ENCODE peak calls at places on chromosomes 6 and 20, in five cellular contexts. One of them, this sample, is unnamed.

GRCh38 chr6:165597821-165598220 is 65.2 kb downstream of the PDE10A start:
- DNase-seq in AG04450: no peak
- DNase-seq in A549: no peak
- DNase-seq in fibroblast of pulmonary artery: no peak
- DNase-seq in mesothelial cell of epicardium: no peak
- DNase-seq in this sample: no peak

GRCh38 chr6:43800746-43801488 is 30.9 kb downstream of the VEGFA start:
- DNase-seq in AG04450: no peak
- DNase-seq in A549: no peak
- DNase-seq in fibroblast of pulmonary artery: no peak
- DNase-seq in mesothelial cell of epicardium: no peak
- DNase-seq in this sample: no peak

GRCh38 chr20:60572991-60573390 is 614.8 kb downstream of the CDH26 start:
- DNase-seq in AG04450: no peak
- DNase-seq in A549: no peak
- DNase-seq in fibroblast of pulmonary artery: no peak
- DNase-seq in mesothelial cell of epicardium: no peak
- DNase-seq in this sample: no peak

GRCh38 chr20:59812286-59813125 is 120.9 kb downstream of the SYCP2 start:
- DNase-seq in AG04450: no peak
- DNase-seq in A549: no peak
- DNase-seq in fibroblast of pulmonary artery: no peak
- DNase-seq in mesothelial cell of epicardium: peak
- DNase-seq in this sample: no peak

GRCh38 chr6:147378819-147379218 is 129.7 kb upstream of the SAMD5 start:
- DNase-seq in AG04450: no peak
- DNase-seq in A549: no peak
- DNase-seq in fibroblast of pulmonary artery: no peak
- DNase-seq in mesothelial cell of epicardium: no peak
- DNase-seq in this sample: no peak

GRCh38 chr6:34338811-34339210 is 53.7 kb downstream of the NUDT3 start:
- DNase-seq in AG04450: no peak
- DNase-seq in A549: no peak
- DNase-seq in fibroblast of pulmonary artery: no peak
- DNase-seq in mesothelial cell of epicardium: no peak
- DNase-seq in this sample: no peak

GRCh38 chr20:11838076-11838636 is 79.5 kb upstream of the BTBD3 start:
- DNase-seq in AG04450: no peak
- DNase-seq in A549: no peak
- DNase-seq in fibroblast of pulmonary artery: no peak
- DNase-seq in mesothelial cell of epicardium: no peak
- DNase-seq in this sample: no peak

GRCh38 chr6:35601331-35602132 is 87.2 kb downstream of the FKBP5 start:
- DNase-seq in AG04450: peak
- DNase-seq in A549: peak
- DNase-seq in fibroblast of pulmonary artery: peak
- DNase-seq in mesothelial cell of epicardium: no peak
- DNase-seq in this sample: peak

GRCh38 chr6:35017461-35018183 is 123.5 kb downstream of the TCP11 start:
- DNase-seq in AG04450: no peak
- DNase-seq in A549: no peak
- DNase-seq in fibroblast of pulmonary artery: peak
- DNase-seq in mesothelial cell of epicardium: no peak
- DNase-seq in this sample: no peak

GRCh38 chr20:43011491-43011890 is 178.2 kb downstream of the PTPRT start:
- DNase-seq in AG04450: no peak
- DNase-seq in A549: no peak
- DNase-seq in fibroblast of pulmonary artery: no peak
- DNase-seq in mesothelial cell of epicardium: no peak
- DNase-seq in this sample: no peak

GRCh38 chr6:38214159-38214558 is 394.6 kb downstream of the ZFAND3 start:
- DNase-seq in AG04450: no peak
- DNase-seq in A549: no peak
- DNase-seq in fibroblast of pulmonary artery: no peak
- DNase-seq in mesothelial cell of epicardium: no peak
- DNase-seq in this sample: no peak

GRCh38 chr20:10739575-10739974 is 65.8 kb upstream of the JAG1 start:
- DNase-seq in AG04450: no peak
- DNase-seq in A549: no peak
- DNase-seq in fibroblast of pulmonary artery: peak
- DNase-seq in mesothelial cell of epicardium: no peak
- DNase-seq in this sample: no peak

GRCh38 chr20:3276400-3277015 is 37.5 kb upstream of the SLC4A11 start:
- DNase-seq in AG04450: no peak
- DNase-seq in A549: peak
- DNase-seq in fibroblast of pulmonary artery: peak
- DNase-seq in mesothelial cell of epicardium: no peak
- DNase-seq in this sample: peak
- TF ChIP-seq CTCF in AG04450: peak
- TF ChIP-seq CTCF in A549: peak
- TF ChIP-seq CTCF in fibroblast of pulmonary artery: peak
- TF ChIP-seq CTCF in mesothelial cell of epicardium: no peak
- TF ChIP-seq CTCF in this sample: no peak

DNA sequence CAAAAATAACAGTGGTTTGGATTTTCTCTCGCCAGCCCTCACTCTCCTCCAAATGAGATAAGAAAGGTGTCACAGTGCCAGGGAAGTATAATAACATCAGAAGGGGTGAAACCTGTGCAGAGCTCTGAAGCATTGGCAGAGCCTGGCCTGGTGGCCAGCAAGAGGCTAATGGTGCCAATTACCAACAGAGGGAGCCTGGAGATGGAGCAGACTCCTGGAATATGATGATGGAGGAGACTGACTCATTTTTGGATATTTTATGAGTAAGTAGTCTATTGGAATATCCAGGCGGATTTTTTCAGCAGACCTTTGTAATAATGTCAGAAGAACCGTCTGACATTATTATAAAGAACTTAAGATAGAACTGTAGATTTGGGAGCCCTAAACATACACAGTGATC is 442.6 kb upstream of the MARCKS start:
- DNase-seq in AG04450: peak
- DNase-seq in A549: peak
- DNase-seq in fibroblast of pulmonary artery: peak
- DNase-seq in mesothelial cell of epicardium: no peak
- DNase-seq in this sample: peak
- TF ChIP-seq CTCF in AG04450: peak
- TF ChIP-seq CTCF in A549: peak
- TF ChIP-seq CTCF in fibroblast of pulmonary artery: peak
- TF ChIP-seq CTCF in mesothelial cell of epicardium: no peak
- TF ChIP-seq CTCF in this sample: peak

GRCh38 chr6:157895585-157895984 is 72.5 kb downstream of the SNX9 start:
- DNase-seq in AG04450: no peak
- DNase-seq in A549: no peak
- DNase-seq in fibroblast of pulmonary artery: no peak
- DNase-seq in mesothelial cell of epicardium: no peak
- DNase-seq in this sample: no peak
- TF ChIP-seq CTCF in AG04450: no peak
- TF ChIP-seq CTCF in A549: no peak
- TF ChIP-seq CTCF in fibroblast of pulmonary artery: no peak
- TF ChIP-seq CTCF in mesothelial cell of epicardium: no peak
- TF ChIP-seq CTCF in this sample: no peak

DNA sequence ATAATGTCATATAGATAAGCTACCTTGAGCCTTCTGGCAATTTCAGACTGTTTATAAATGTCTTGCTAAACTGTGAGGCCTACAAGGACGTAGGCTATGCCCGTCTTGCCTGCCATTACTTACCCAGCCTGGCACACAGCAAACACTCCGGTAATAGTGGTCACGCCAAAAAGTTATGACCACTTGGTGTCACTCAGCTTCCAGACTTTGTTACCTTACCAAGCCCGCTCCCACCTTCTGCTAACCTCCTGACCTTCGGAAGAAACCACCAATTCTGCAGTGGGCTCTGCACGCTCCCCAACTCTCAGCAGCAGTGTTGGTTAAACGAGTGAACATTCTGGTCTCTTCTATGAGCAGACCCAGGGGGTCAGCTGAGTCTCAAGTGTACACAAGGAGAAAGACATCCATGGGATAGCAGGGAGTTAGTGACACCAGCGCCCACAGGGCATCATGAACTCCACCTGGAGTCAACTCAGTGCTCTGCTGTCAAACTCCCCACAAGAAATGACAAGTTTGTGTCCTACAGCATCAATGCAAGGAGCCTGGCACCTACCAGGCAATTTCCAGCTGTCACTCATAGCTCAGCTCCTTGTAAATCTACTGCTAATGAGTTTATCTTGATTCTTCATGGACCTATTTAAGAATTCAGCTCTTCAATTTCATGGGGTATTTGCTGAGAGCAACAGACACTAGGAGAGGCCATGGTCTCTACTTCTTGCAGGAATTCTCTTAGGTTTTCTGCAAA is 119.9 kb downstream of the TTLL2 start:
- DNase-seq in AG04450: no peak
- DNase-seq in A549: no peak
- DNase-seq in fibroblast of pulmonary artery: no peak
- DNase-seq in mesothelial cell of epicardium: no peak
- DNase-seq in this sample: no peak
- TF ChIP-seq CTCF in AG04450: no peak
- TF ChIP-seq CTCF in A549: no peak
- TF ChIP-seq CTCF in fibroblast of pulmonary artery: no peak
- TF ChIP-seq CTCF in mesothelial cell of epicardium: no peak
- TF ChIP-seq CTCF in this sample: no peak

GRCh38 chr6:52670502-52671409 is at the start of gene TMEM14A:
- DNase-seq in AG04450: peak
- DNase-seq in A549: peak
- DNase-seq in fibroblast of pulmonary artery: peak
- DNase-seq in mesothelial cell of epicardium: peak
- DNase-seq in this sample: peak
- TF ChIP-seq CTCF in AG04450: no peak
- TF ChIP-seq CTCF in A549: no peak
- TF ChIP-seq CTCF in fibroblast of pulmonary artery: no peak
- TF ChIP-seq CTCF in mesothelial cell of epicardium: no peak
- TF ChIP-seq CTCF in this sample: no peak

GRCh38 chr20:1371235-1371782 is 21.5 kb downstream of the FKBP1A start:
- DNase-seq in AG04450: no peak
- DNase-seq in A549: no peak
- DNase-seq in fibroblast of pulmonary artery: no peak
- DNase-seq in mesothelial cell of epicardium: no peak
- DNase-seq in this sample: peak

GRCh38 chr20:1368448-1369199 is 24.2 kb downstream of the FKBP1A start:
- DNase-seq in AG04450: no peak
- DNase-seq in A549: no peak
- DNase-seq in fibroblast of pulmonary artery: peak
- DNase-seq in mesothelial cell of epicardium: no peak
- DNase-seq in this sample: no peak

GRCh38 chr20:1371830-1372539 is 20.9 kb downstream of the FKBP1A start:
- DNase-seq in AG04450: no peak
- DNase-seq in A549: no peak
- DNase-seq in fibroblast of pulmonary artery: no peak
- DNase-seq in mesothelial cell of epicardium: no peak
- DNase-seq in this sample: no peak

GRCh38 chr20:1369970-1370369 is 22.9 kb downstream of the FKBP1A start:
- DNase-seq in AG04450: no peak
- DNase-seq in A549: no peak
- DNase-seq in fibroblast of pulmonary artery: no peak
- DNase-seq in mesothelial cell of epicardium: no peak
- DNase-seq in this sample: no peak

DNA sequence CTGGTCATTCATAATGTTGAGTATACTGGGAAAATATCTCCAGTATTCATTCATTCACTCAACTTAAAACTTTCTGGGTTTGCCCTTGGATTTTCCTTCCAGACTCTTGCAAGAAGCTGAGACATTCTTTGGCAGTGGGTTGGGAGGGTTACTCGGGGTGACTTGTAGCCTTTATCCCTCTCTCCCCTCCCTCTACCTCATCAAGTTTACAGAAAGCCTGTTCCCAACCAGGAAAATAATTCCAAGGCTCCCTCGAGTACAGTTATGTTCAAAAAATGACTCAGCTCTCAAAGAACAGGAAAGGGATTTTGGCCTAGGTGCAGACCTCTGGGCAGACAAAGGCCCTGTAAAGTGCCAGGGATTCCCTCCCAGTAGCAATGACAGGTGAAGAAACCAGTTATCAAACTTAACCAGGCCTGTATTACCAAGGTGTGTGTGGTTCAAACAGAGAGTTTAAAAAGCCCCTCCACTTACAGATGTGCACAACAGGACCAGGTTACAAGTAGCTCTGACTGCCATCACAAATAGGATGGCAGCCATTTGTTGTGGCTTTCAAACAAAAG is 22.2 kb downstream of the FKBP1A start:
- DNase-seq in AG04450: no peak
- DNase-seq in A549: no peak
- DNase-seq in fibroblast of pulmonary artery: peak
- DNase-seq in mesothelial cell of epicardium: no peak
- DNase-seq in this sample: no peak
- TF ChIP-seq CTCF in AG04450: no peak
- TF ChIP-seq CTCF in A549: no peak
- TF ChIP-seq CTCF in fibroblast of pulmonary artery: no peak
- TF ChIP-seq CTCF in mesothelial cell of epicardium: no peak
- TF ChIP-seq CTCF in this sample: no peak